ENCODE peak calls at places on chromosomes 12 and 14, in five cellular contexts. Z is NCI-H1092 treated with DMSO at 0.1 percent for 48 hours; P is activated CD4-positive, CD25-positive, alpha-beta regulatory T cell treated with anti-CD3 and anti-CD28 coated beads, Interleukin-2, amount 50 U/mL, for 72 hours; G is adipocyte; H is left lung. C is an unnamed sample.

GRCh38 chr12:5259523-5259922 is 172.4 kb upstream of the NTF3 start:
- DNase-seq in Z (no peak), P (no peak), G (no peak), H (no peak), C (no peak)

GRCh38 chr12:81759215-81759991 is at the start of gene PPFIA2:
- DNase-seq in Z (peak), P (no peak), G (peak), H (peak), C (peak)

GRCh38 chr14:67167420-67168109 is 21.7 kb upstream of the GARIN2 start:
- DNase-seq in Z (no peak), P (no peak), G (peak), H (no peak), C (no peak)

GRCh38 chr14:29553427-29553826 is 374.2 kb downstream of the PRKD1 start:
- DNase-seq in Z (no peak), P (no peak), G (no peak), H (no peak), C (no peak)

GRCh38 chr12:132429932-132430643 is 59.9 kb upstream of the FBRSL1 start:
- DNase-seq in Z (peak), P (peak), G (peak), H (peak), C (no peak)

GRCh38 chr14:100640481-100641273 is 53.5 kb upstream of the BEGAIN start:
- DNase-seq in Z (no peak), P (peak), G (no peak), H (no peak), C (no peak)

GRCh38 chr12:130796985-130797686 is 41.9 kb downstream of the STX2 start:
- DNase-seq in Z (no peak), P (no peak), G (no peak), H (no peak), C (no peak)

GRCh38 chr14:77151918-77152588 is 10.5 kb upstream of the ZDHHC22 start:
- DNase-seq in Z (peak), P (no peak), G (peak), H (no peak), C (peak)

GRCh38 chr14:90677484-90678045 is 138.7 kb downstream of the TTC7B start:
- DNase-seq in Z (no peak), P (no peak), G (peak), H (no peak), C (no peak)

GRCh38 chr14:58749066-58749669 is 111.4 kb downstream of the DACT1 start:
- DNase-seq in Z (no peak), P (no peak), G (peak), H (peak), C (no peak)

GRCh38 chr12:86261606-86262005 is 5.4 kb upstream of the MGAT4C start:
- DNase-seq in Z (no peak), P (no peak), G (no peak), H (no peak), C (no peak)

GRCh38 chr12:97561321-97562230 is 99.0 kb downstream of the RMST start:
- DNase-seq in Z (no peak), P (no peak), G (no peak), H (no peak), C (no peak)

GRCh38 chr12:79691299-79692248 is 810 bp upstream of the PAWR start:
- DNase-seq in Z (peak), P (no peak), G (peak), H (no peak), C (peak)

GRCh38 chr12:79452906-79453305 is 237.9 kb downstream of the PAWR start:
- DNase-seq in Z (no peak), P (no peak), G (peak), H (no peak), C (no peak)

GRCh38 chr14:99125616-99126431 is 146.2 kb downstream of the BCL11B start:
- DNase-seq in Z (peak), P (no peak), G (no peak), H (no peak), C (peak)

GRCh38 chr12:111409403-111410228 is 3.9 kb downstream of the SH2B3 start:
- DNase-seq in Z (no peak), P (no peak), G (peak), H (no peak), C (no peak)

GRCh38 chr14:52286659-52287649 is 19.5 kb downstream of the PTGDR start:
- DNase-seq in Z (no peak), P (no peak), G (peak), H (no peak), C (no peak)

GRCh38 chr12:91155990-91156389 is 26.6 kb downstream of the DCN start:
- DNase-seq in Z (no peak), P (no peak), G (no peak), H (no peak), C (no peak)

GRCh38 chr14:22387776-22388241 is 201.2 kb downstream of the DAD1 start:
- DNase-seq in Z (no peak), P (no peak), G (no peak), H (no peak), C (no peak)

GRCh38 chr14:53491256-53491905 is 338.3 kb upstream of the DDHD1 start:
- DNase-seq in Z (no peak), P (no peak), G (peak), H (no peak), C (peak)

GRCh38 chr12:57893460-57894353 is 47.2 kb upstream of the CTDSP2 start:
- DNase-seq in Z (peak), P (no peak), G (peak), H (peak), C (peak)

GRCh38 chr14:78921856-78922255 is 751.7 kb downstream of the NRXN3 start:
- DNase-seq in Z (no peak), P (no peak), G (peak), H (no peak), C (no peak)

GRCh38 chr14:24013654-24014514 is 25.2 kb downstream of the DHRS4L2 start:
- DNase-seq in Z (peak), P (peak), G (peak), H (peak), C (peak)

GRCh38 chr12:86530996-86531655 is 274.9 kb upstream of the MGAT4C start:
- DNase-seq in Z (no peak), P (no peak), G (peak), H (no peak), C (no peak)

GRCh38 chr14:104082807-104083206 is 2.7 kb upstream of the ASPG start:
- DNase-seq in Z (no peak), P (no peak), G (no peak), H (peak), C (peak)

GRCh38 chr14:20652996-20653975 is 11.8 kb upstream of the OR6S1 start:
- DNase-seq in Z (no peak), P (peak), G (peak), H (no peak), C (peak)

GRCh38 chr12:95083938-95084337 is 10.5 kb upstream of the NR2C1 start:
- DNase-seq in Z (no peak), P (no peak), G (peak), H (no peak), C (peak)

GRCh38 chr14:20757963-20758362 is 10.2 kb upstream of the EDDM3B start:
- DNase-seq in Z (no peak), P (no peak), G (no peak), H (no peak), C (peak)

GRCh38 chr12:104609083-104609844 is 152.5 kb downstream of the CHST11 start:
- DNase-seq in Z (no peak), P (no peak), G (no peak), H (no peak), C (no peak)

GRCh38 chr14:20179880-20180279 is 10.8 kb upstream of the OR11G2 start:
- DNase-seq in Z (no peak), P (no peak), G (no peak), H (no peak), C (no peak)

GRCh38 chr12:19893514-19893913 is 454.2 kb downstream of the AEBP2 start:
- DNase-seq in Z (no peak), P (no peak), G (peak), H (no peak), C (no peak)

GRCh38 chr14:36452850-36453249 is 67.2 kb downstream of the NKX2-1 start:
- DNase-seq in Z (no peak), P (no peak), G (no peak), H (no peak), C (no peak)

GRCh38 chr14:95876769-95877490 is at the start of gene TUNAR:
- DNase-seq in Z (peak), P (no peak), G (no peak), H (no peak), C (no peak)